ENCODE peak calls at places on chromosomes 1 and 21, in seven cellular contexts. S is transverse colon, M is keratinocyte, H is tibial artery, D is stomach, L is endodermal cell, W is lower lobe of right lung. Z is an unnamed sample.

GRCh38 chr1:50967416-50968020 is 2.5 kb upstream of the CDKN2C start:
- DNase-seq in S (no peak), M (no peak), H (no peak), D (no peak), L (no peak), W (no peak), Z (no peak)

GRCh38 chr1:42266253-42267135 is 68.5 kb downstream of the FOXJ3 start:
- DNase-seq in S (no peak), M (no peak), H (no peak), D (no peak), L (peak; percentile 49), W (no peak), Z (no peak)

GRCh38 chr1:220791959-220792358 is 5.2 kb downstream of the MTARC1 start:
- DNase-seq in S (no peak), M (no peak), H (peak; percentile 78), D (no peak), L (no peak), W (no peak), Z (peak; percentile 36)

GRCh38 chr1:38991638-38992449 is 768 bp downstream of the AKIRIN1 start:
- DNase-seq in S (peak; percentile 37), M (no peak), H (peak; percentile 74), D (peak; percentile 27), L (peak; percentile 76), W (peak; percentile 48), Z (peak; percentile 53)

GRCh38 chr1:208332774-208333126 is 88.6 kb upstream of the PLXNA2 start:
- DNase-seq in S (no peak), M (no peak), H (no peak), D (no peak), L (no peak), W (no peak), Z (no peak)

GRCh38 chr1:202143768-202144509 is 598 bp downstream of the ARL8A start:
- DNase-seq in S (peak; percentile 36), M (no peak), H (no peak), D (no peak), L (peak; percentile 56), W (peak; percentile 75), Z (peak; percentile 58)

GRCh38 chr1:154179951-154180687 is 11.8 kb downstream of the TPM3 start:
- DNase-seq in S (peak; percentile 32), M (no peak), H (no peak), D (no peak), L (peak; percentile 68), W (no peak), Z (no peak)

GRCh38 chr1:38044224-38045215 is 2.1 kb downstream of the POU3F1 start:
- DNase-seq in S (no peak), M (no peak), H (no peak), D (no peak), L (no peak), W (no peak), Z (no peak)

GRCh38 chr1:110672753-110673108 is 2.0 kb downstream of the KCNA3 start:
- DNase-seq in S (peak; percentile 32), M (no peak), H (no peak), D (no peak), L (no peak), W (no peak), Z (no peak)

GRCh38 chr1:46461809-46462448 is 27.7 kb upstream of the DMBX1 start:
- DNase-seq in S (no peak), M (no peak), H (no peak), D (no peak), L (peak; percentile 68), W (no peak), Z (no peak)

GRCh38 chr1:232467073-232467760 is 162.7 kb downstream of the SIPA1L2 start:
- DNase-seq in S (no peak), M (no peak), H (no peak), D (no peak), L (no peak), W (no peak), Z (no peak)
- TF ChIP-seq CTCF in S (no peak), M (no peak), H (no peak), D (no peak), L (peak; percentile 61), W (no peak), Z (no peak)

GRCh38 chr1:77625250-77625649 is 57.2 kb downstream of the ZZZ3 start:
- DNase-seq in S (no peak), M (no peak), H (no peak), D (no peak), L (no peak), W (no peak), Z (no peak)
- H3K36me3 ChIP-seq in S (peaks cover 10% of the 10 kb centered on the region), M (no peaks in the 10 kb centered on the region), H (peaks cover 30% of the 10 kb centered on the region), D (peaks cover 49% of the 10 kb centered on the region), L (peaks cover 37% of the 10 kb centered on the region), W (peaks cover 19% of the 10 kb centered on the region), Z (peaks cover 10% of the 10 kb centered on the region)

GRCh38 chr1:119987112-119987511 is 82.3 kb downstream of the NOTCH2 start:
- DNase-seq in S (no peak), M (no peak), H (no peak), D (no peak), L (no peak), W (no peak), Z (no peak)
- H3K27ac ChIP-seq in S (peak overlapping the region; percentile 48), M (peak overlapping the region; percentile 67), H (peak overlapping the region; percentile 70), D (no peak overlapping the region), L (no peak overlapping the region), W (peak overlapping the region; percentile 4), Z (no peak overlapping the region)

GRCh38 chr21:43269461-43269860 is 100.7 kb downstream of the CRYAA start:
- DNase-seq in S (no peak), M (no peak), H (no peak), D (no peak), L (peak; percentile 81), W (peak; percentile 43), Z (no peak)
- TF ChIP-seq CTCF in S (no peak), M (peak; percentile 46), H (no peak), D (no peak), L (peak; percentile 73), W (peak; percentile 30), Z (no peak)

GRCh38 chr1:162719678-162720077 is 70.8 kb upstream of the HSD17B7 start:
- DNase-seq in S (no peak), M (no peak), H (no peak), D (no peak), L (no peak), W (no peak), Z (no peak)
- H3K36me3 ChIP-seq in S (no peaks in the 10 kb centered on the region), M (no peaks in the 10 kb centered on the region), H (no peaks in the 10 kb centered on the region), D (no peaks in the 10 kb centered on the region), L (no peaks in the 10 kb centered on the region), W (no peaks in the 10 kb centered on the region), Z (no peaks in the 10 kb centered on the region)

GRCh38 chr1:226649244-226649643 is 89.8 kb downstream of the ITPKB start:
- DNase-seq in S (no peak), M (no peak), H (no peak), D (no peak), L (no peak), W (peak; percentile 9), Z (no peak)

GRCh38 chr1:226651041-226651731 is 87.9 kb downstream of the ITPKB start:
- DNase-seq in S (no peak), M (no peak), H (no peak), D (no peak), L (no peak), W (peak; percentile 34), Z (no peak)

GRCh38 chr1:226649780-226650179 is 89.3 kb downstream of the ITPKB start:
- DNase-seq in S (no peak), M (no peak), H (no peak), D (no peak), L (peak; percentile 77), W (peak; percentile 25), Z (peak; percentile 41)

GRCh38 chr1:226651732-226652105 is 87.4 kb downstream of the ITPKB start:
- DNase-seq in S (no peak), M (no peak), H (no peak), D (no peak), L (no peak), W (no peak), Z (no peak)

GRCh38 chr1:226650236-226650841 is 88.7 kb downstream of the ITPKB start:
- DNase-seq in S (no peak), M (no peak), H (no peak), D (no peak), L (peak; percentile 74), W (peak; percentile 42), Z (peak; percentile 65)
- H3K27ac ChIP-seq in S (no peak overlapping the region), M (no peak overlapping the region), H (no peak overlapping the region), D (peak overlapping the region; percentile 52), L (peak overlapping the region; percentile 1), W (peak overlapping the region; percentile 34), Z (no peak overlapping the region)

GRCh38 chr1:43910359-43910758 is 23.2 kb upstream of the ARTN start:
- DNase-seq in S (no peak), M (no peak), H (no peak), D (no peak), L (no peak), W (no peak), Z (no peak)
- TF ChIP-seq CTCF in S (no peak), M (no peak), H (no peak), D (no peak), L (no peak), W (no peak), Z (no peak)